ENCODE peak calls at places on chromosomes 7 and 10, in five cellular contexts. I is A549, X is ovary, Y is esophagus muscularis mucosa, B is HepG2. J is an unnamed sample. For H3K4me1, the result is how much of the 10 kb centered on the place peaks cover.

GRCh38 chr10:11699546-11700097 is 42.6 kb upstream of the ECHDC3 start:
- DNase-seq in I (no peak), B (peak), X (no peak), Y (no peak), J (no peak)

GRCh38 chr7:37930226-37930948 is 9.9 kb downstream of the EPDR1 start:
- DNase-seq in I (peak), X (no peak), B (no peak), Y (no peak), J (no peak)

GRCh38 chr10:62441953-62442352 is 67.8 kb downstream of the ZNF365 start:
- DNase-seq in X (no peak), B (no peak), Y (no peak), I (no peak), J (no peak)

GRCh38 chr10:93028881-93029280 is 31.7 kb upstream of the CYP26C1 start:
- DNase-seq in I (peak), X (no peak), B (no peak), Y (no peak), J (no peak)

GRCh38 chr7:92133133-92133736 is 1.0 kb downstream of the CYP51A1 start:
- DNase-seq in Y (no peak), B (no peak), X (no peak), I (no peak), J (no peak)

GRCh38 chr10:60816624-60817023 is 38.3 kb downstream of the CDK1 start:
- DNase-seq in Y (no peak), X (peak), I (peak), B (peak), J (peak)

GRCh38 chr7:107471292-107472070 is 1.6 kb downstream of the GPR22 start:
- DNase-seq in Y (no peak), B (no peak), I (no peak), X (no peak), J (no peak)

GRCh38 chr7:96670338-96671289 is 39.0 kb downstream of the SEM1 start:
- DNase-seq in B (no peak), I (no peak), Y (no peak), X (no peak), J (no peak)

GRCh38 chr10:124523886-124524285 is 62.3 kb downstream of the LHPP start:
- DNase-seq in Y (no peak), B (no peak), X (no peak), I (no peak), J (no peak)

GRCh38 chr10:97633921-97634320 is 621 bp upstream of the MORN4 start:
- DNase-seq in X (no peak), B (peak), I (peak), Y (no peak), J (peak)

GRCh38 chr10:104321716-104322415 is 16.4 kb downstream of the ITPRIP start:
- DNase-seq in Y (no peak), B (no peak), I (no peak), X (no peak), J (no peak)

GRCh38 chr10:104322416-104322782 is 15.9 kb downstream of the ITPRIP start:
- DNase-seq in B (no peak), Y (no peak), X (no peak), I (no peak), J (peak)

GRCh38 chr10:104323721-104324686 is 14.3 kb downstream of the ITPRIP start:
- DNase-seq in I (no peak), X (no peak), B (no peak), Y (no peak), J (no peak)

GRCh38 chr10:104324931-104325330 is 13.3 kb downstream of the ITPRIP start:
- DNase-seq in B (no peak), X (no peak), I (no peak), Y (no peak), J (no peak)

GRCh38 chr10:104323085-104323484 is 15.2 kb downstream of the ITPRIP start:
- DNase-seq in B (no peak), X (no peak), I (no peak), Y (no peak), J (no peak)
- H3K4me1 ChIP-seq in B (under half), X (under half), I (under half), Y (half or more), J (half or more)

GRCh38 chr10:5089869-5090268 is 4.3 kb upstream of the AKR1C3 start:
- DNase-seq in Y (no peak), X (no peak), B (peak), I (peak), J (no peak)
- TF ChIP-seq CTCF in Y (no peak), X (no peak), B (peak), I (no peak), J (peak)

GRCh38 chr7:121160150-121161008 is 168.4 kb upstream of the WNT16 start:
- DNase-seq in B (no peak), Y (no peak), X (no peak), I (no peak), J (no peak)
- TF ChIP-seq EP300 in B (no peak), Y (no peak), X (no peak), I (no peak), J (no peak)

DNA sequence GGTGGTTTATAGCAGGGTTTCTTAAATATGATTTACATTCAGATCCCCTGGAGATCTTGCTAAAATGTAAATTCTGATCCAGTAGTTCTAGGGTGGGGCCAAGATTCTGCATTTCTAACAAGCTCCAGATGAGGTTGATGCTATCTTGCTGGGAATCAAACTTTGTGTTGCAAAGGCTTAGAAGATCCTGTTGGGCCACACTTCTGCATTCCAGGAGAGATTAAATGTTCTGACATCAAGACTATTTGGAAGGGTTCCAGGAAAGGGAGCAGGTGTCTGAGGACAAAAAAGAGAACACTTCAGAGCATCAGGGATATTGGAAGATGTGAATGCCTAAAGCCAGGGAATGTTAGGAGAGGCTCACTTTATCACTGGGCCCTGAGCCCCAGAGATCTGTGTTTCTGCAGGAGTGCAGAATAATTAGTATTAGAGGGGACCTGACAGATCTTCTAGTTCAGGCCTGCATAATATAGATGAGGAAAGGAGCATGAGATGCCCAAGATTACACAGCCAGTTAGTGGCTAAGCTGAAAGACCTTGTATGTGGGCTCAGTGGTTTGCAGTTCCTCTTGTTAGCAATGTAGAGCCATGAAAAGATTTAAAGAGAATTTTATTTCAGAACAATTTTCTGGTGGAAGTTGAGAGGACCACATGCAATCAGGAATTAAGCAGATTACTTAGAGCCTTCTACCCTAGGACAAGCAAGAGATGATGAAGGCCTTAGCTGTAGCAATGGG is 32.3 kb downstream of the BLNK start:
- DNase-seq in X (no peak), Y (no peak), B (no peak), I (no peak), J (no peak)
- H3K4me1 ChIP-seq in X (under half), Y (under half), B (under half), I (under half), J (under half)

J was measured in transverse colon.